ENCODE peak calls at places on chromosomes 6 and 20, in eight cellular contexts. Z is psoas muscle; S is endodermal cell; N is naive thymus-derived CD4-positive, alpha-beta T cell; X is fibroblast of lung; J is right cardiac atrium; T is body of pancreas; F is OCI-LY7. G is an unnamed sample.
A peak's percentile ranks its signal among the peaks of the same experiment; 100 is the strongest.

GRCh38 chr6:15313367-15313766 is 67.5 kb downstream of the JARID2 start:
- DNase-seq in J (peak; percentile 76), N (no peak), X (no peak), T (peak; percentile 48), Z (peak; percentile 30), S (no peak), F (peak; percentile 55), G (no peak)

GRCh38 chr6:158631678-158632537 is 12.6 kb downstream of the DYNLT1 start:
- DNase-seq in X (peak; percentile 91), J (peak; percentile 95), T (peak; percentile 67), S (peak; percentile 37), F (no peak), Z (peak; percentile 84), N (no peak), G (no peak)

GRCh38 chr20:53360815-53361214 is 232.8 kb downstream of the ZNF217 start:
- DNase-seq in T (no peak), Z (no peak), X (no peak), J (no peak), S (no peak), F (no peak), N (no peak), G (no peak)

GRCh38 chr20:17885544-17885943 is 83.0 kb downstream of the SNX5 start:
- DNase-seq in T (no peak), F (no peak), N (no peak), S (no peak), J (no peak), X (no peak), Z (no peak), G (no peak)

GRCh38 chr20:23097636-23098580 is 11.8 kb upstream of the CD93 start:
- DNase-seq in Z (no peak), N (no peak), S (no peak), X (no peak), J (no peak), F (no peak), T (no peak), G (no peak)

GRCh38 chr6:37624121-37624520 is 73.6 kb downstream of the MDGA1 start:
- DNase-seq in T (no peak), Z (no peak), X (no peak), J (no peak), F (no peak), N (no peak), S (peak; percentile 34), G (no peak)

GRCh38 chr20:17108896-17109295 is 117.9 kb upstream of the PCSK2 start:
- DNase-seq in Z (no peak), T (no peak), X (no peak), N (no peak), S (no peak), F (no peak), J (no peak), G (no peak)

GRCh38 chr6:93575495-93575894 is 156.1 kb upstream of the EPHA7 start:
- DNase-seq in S (no peak), F (no peak), T (no peak), N (no peak), J (no peak), X (no peak), Z (no peak), G (no peak)

GRCh38 chr6:143594647-143595046 is 83.1 kb upstream of the PHACTR2 start:
- DNase-seq in T (no peak), X (peak; percentile 72), F (no peak), S (no peak), N (no peak), Z (no peak), J (peak; percentile 32), G (peak; percentile 19)

GRCh38 chr20:7459123-7459522 is 481.1 kb downstream of the HAO1 start:
- DNase-seq in J (no peak), X (peak; percentile 37), Z (no peak), N (no peak), S (no peak), F (no peak), T (no peak), G (no peak)

GRCh38 chr6:83509416-83509815 is 2.9 kb upstream of the PRSS35 start:
- DNase-seq in F (no peak), X (peak; percentile 25), Z (no peak), S (no peak), N (no peak), J (no peak), T (no peak), G (no peak)

GRCh38 chr20:36408219-36408618 is 102.1 kb downstream of the DLGAP4 start:
- DNase-seq in J (peak; percentile 57), T (peak; percentile 52), X (no peak), N (no peak), Z (no peak), F (no peak), S (peak; percentile 57), G (no peak)

GRCh38 chr20:1225729-1226313 is at the start of gene RAD21L1:
- DNase-seq in N (peak; percentile 55), S (peak; percentile 99), T (peak; percentile 80), Z (peak; percentile 83), X (peak; percentile 67), J (peak; percentile 86), F (peak; percentile 24), G (peak; percentile 72)

DNA sequence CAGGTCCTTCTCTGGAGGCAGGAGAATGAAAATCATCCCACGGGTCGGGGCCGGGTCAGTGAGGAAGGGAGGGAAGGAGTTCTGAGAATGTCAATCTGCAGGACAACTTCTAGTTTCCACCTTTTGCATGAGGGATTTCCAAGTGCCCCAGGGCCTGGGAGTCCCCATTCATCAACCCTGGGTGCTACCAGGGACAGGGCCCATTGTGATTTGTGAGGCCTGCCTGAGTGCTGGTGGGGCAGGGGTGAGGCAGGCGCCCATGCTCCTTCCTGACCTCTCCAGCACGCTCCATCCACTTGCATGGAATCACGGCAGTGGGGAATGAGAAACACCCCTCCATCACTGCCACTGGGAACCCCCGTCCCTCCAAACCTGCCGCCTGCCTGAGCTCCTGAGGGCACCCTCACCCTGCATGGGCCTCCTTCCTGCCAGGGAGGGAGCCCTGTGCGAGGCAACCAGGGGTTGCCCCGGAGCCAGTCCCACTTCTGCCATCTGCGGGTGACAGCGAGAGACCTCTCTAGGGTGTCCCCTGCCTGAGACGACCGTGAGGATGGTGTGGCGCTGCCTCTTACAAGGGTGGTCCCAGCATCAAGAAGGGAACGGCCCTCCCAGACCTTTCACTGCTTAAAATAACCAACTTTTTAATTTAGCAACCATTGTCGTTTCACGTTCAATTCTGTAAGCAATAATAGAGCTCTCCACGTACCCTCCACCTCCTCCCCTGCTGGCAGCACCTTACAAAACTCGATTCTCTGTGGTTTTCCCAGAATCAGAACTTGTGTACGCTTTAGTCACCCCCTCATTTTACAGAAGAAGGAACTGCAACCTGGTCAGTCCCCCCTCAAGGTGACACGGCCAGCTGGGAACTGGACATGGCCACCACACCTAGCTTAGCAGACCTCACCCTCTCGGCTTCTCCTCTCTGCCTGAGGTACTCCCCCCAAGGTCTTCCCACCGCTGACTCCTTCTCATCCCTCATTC is 28.6 kb downstream of the PMEPA1 start:
- DNase-seq in X (no peak), Z (no peak), J (peak; percentile 29), F (peak; percentile 77), N (peak; percentile 64), T (no peak), S (no peak), G (no peak)
- H3K4me1 ChIP-seq in X (no peaks in the 10 kb centered on the region), Z (peaks cover 19% of the 10 kb centered on the region), J (peaks cover 9% of the 10 kb centered on the region), F (peaks cover 98% of the 10 kb centered on the region), N (no peaks in the 10 kb centered on the region), T (peaks cover 31% of the 10 kb centered on the region), S (peaks cover 6% of the 10 kb centered on the region), G (no peaks in the 10 kb centered on the region)

GRCh38 chr6:31889331-31889972 is 8.0 kb downstream of the EHMT2 start:
- DNase-seq in Z (no peak), F (no peak), X (no peak), N (no peak), T (no peak), J (no peak), S (no peak), G (no peak)
- H3K4me1 ChIP-seq in Z (no peaks in the 10 kb centered on the region), F (no peaks in the 10 kb centered on the region), X (no peaks in the 10 kb centered on the region), N (no peaks in the 10 kb centered on the region), T (no peaks in the 10 kb centered on the region), J (no peaks in the 10 kb centered on the region), S (no peaks in the 10 kb centered on the region), G (no peaks in the 10 kb centered on the region)

DNA sequence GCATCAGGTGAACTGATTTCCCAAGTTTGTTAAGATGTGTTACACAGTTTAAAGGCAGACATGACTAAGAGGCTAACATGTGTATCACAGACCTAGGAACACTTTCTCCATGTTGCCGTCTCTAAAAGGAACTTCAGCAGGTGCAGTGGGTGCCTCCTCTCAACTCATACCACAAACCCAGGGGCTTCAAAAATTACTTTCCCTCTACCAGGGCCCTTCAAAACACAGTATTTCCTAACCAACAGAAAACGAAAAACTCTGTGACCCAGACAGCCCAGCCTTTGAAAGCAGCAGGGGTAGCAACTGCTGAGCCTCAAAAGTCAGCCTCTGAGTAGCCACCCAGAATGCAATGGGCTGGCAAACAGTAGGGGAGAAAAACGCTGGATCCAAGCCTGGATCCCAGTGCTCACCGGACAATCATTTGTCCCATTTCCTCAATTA is 28.5 kb downstream of the B4GALT5 start:
- DNase-seq in T (no peak), S (no peak), N (no peak), F (no peak), J (no peak), X (no peak), Z (no peak), G (no peak)
- H3K4me1 ChIP-seq in T (peaks cover 72% of the 10 kb centered on the region), S (peaks cover 24% of the 10 kb centered on the region), N (peaks cover 3% of the 10 kb centered on the region), F (peaks cover 45% of the 10 kb centered on the region), J (peaks cover 10% of the 10 kb centered on the region), X (peaks cover 7% of the 10 kb centered on the region), Z (peaks cover 80% of the 10 kb centered on the region), G (peaks cover 28% of the 10 kb centered on the region)

GRCh38 chr20:63033635-63034510 is 27.1 kb upstream of the BHLHE23 start:
- DNase-seq in S (no peak), F (no peak), J (no peak), Z (no peak), N (no peak), T (no peak), X (no peak), G (no peak)

GRCh38 chr20:63035284-63036185 is 28.8 kb upstream of the BHLHE23 start:
- DNase-seq in N (no peak), J (no peak), S (no peak), X (no peak), Z (no peak), T (no peak), F (no peak), G (peak; percentile 27)

GRCh38 chr20:63031251-63032014 is 24.7 kb upstream of the BHLHE23 start:
- DNase-seq in J (no peak), T (no peak), F (no peak), X (no peak), Z (no peak), S (no peak), N (no peak), G (no peak)

GRCh38 chr20:63032026-63032800 is 25.4 kb upstream of the BHLHE23 start:
- DNase-seq in S (no peak), N (no peak), Z (no peak), J (no peak), X (no peak), F (no peak), T (no peak), G (no peak)

DNA sequence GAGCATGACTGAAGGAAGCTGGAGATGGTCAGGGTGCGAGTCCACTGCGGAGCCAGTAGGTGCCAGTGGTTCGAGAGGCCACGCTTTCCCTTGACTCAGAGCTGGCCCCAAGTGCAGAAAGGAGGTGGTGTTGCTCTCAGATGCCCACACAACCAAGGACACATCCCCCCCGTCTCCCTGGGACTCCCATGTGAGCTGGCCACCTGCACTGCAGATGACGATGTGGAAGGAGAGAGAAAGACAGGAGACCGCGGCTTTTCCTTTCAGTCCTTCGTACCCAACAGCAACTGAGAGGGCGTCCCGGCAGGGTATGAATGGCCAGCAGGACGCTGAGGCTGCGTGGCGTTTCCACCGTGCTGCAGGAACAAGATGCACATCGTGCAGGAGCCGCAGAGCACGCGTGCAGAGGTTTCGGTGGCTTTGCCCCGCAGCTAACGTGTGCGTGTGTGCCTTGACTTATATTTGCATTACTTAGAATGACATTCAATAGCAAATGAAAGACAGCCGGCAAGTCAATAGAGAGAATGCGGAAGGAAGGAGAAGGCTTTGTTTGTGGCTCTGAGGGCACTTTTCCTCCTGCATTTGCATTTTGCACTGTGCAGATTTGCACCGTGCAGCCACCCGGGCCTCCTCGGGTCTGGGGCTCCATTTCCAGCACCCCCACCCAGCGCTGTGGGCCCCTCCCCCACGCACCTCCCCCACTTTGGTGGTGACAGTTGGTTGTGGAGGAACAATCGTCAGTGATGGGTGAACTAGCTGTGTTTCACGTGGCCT is 26.3 kb upstream of the BHLHE23 start:
- DNase-seq in T (no peak), X (no peak), N (peak; percentile 9), S (no peak), F (peak; percentile 56), Z (no peak), J (no peak), G (no peak)
- H3K4me1 ChIP-seq in T (peaks cover 8% of the 10 kb centered on the region), X (no peaks in the 10 kb centered on the region), N (no peaks in the 10 kb centered on the region), S (no peaks in the 10 kb centered on the region), F (peaks cover 10% of the 10 kb centered on the region), Z (no peaks in the 10 kb centered on the region), J (no peaks in the 10 kb centered on the region), G (peaks cover 7% of the 10 kb centered on the region)